ENCODE peak calls at places on chromosome 11, in eight cellular contexts. U, T, Q, F, G, A, E and R are unnamed samples.

GRCh38 chr11:110433393-110434333 is 3.9 kb downstream of the FDX1 start:
- DNase-seq in G (no peak), Q (no peak), A (no peak), E (no peak), U (peak; percentile 42), T (no peak), F (no peak), R (no peak)

GRCh38 chr11:1235615-1236315 is 12.9 kb downstream of the MUC5B start:
- DNase-seq in F (peak; percentile 32), T (peak; percentile 38), U (no peak), G (peak; percentile 16), A (no peak), Q (no peak), E (peak; percentile 48), R (peak; percentile 38)

GRCh38 chr11:95505927-95506426 is 275.0 kb upstream of the SESN3 start:
- DNase-seq in F (no peak), T (no peak), G (no peak), E (no peak), A (no peak), U (peak; percentile 52), Q (no peak), R (no peak)

GRCh38 chr11:64318694-64319420 is 936 bp downstream of the PRDX5 start:
- DNase-seq in T (no peak), G (no peak), A (no peak), E (no peak), F (no peak), U (no peak), Q (no peak), R (peak; percentile 41)

GRCh38 chr11:19714387-19715363 is 2.0 kb downstream of the NAV2 start:
- DNase-seq in F (no peak), G (no peak), T (peak; percentile 68), U (peak; percentile 85), E (peak; percentile 81), Q (no peak), A (no peak), R (no peak)

GRCh38 chr11:22472306-22472705 is 134.1 kb downstream of the SLC17A6 start:
- DNase-seq in A (no peak), F (no peak), T (no peak), G (no peak), E (no peak), Q (no peak), U (peak; percentile 9), R (no peak)

GRCh38 chr11:47991266-47991830 is 11.0 kb downstream of the PTPRJ start:
- DNase-seq in A (no peak), T (no peak), Q (no peak), E (peak; percentile 83), F (no peak), G (no peak), U (no peak), R (no peak)

GRCh38 chr11:124068711-124069110 is 27.6 kb upstream of the OR10G7 start:
- DNase-seq in Q (no peak), T (no peak), G (no peak), F (no peak), A (no peak), U (no peak), E (no peak), R (no peak)

GRCh38 chr11:118438314-118438931 is 2.1 kb downstream of the KMT2A start:
- DNase-seq in Q (no peak), T (no peak), U (peak; percentile 87), G (peak; percentile 69), F (no peak), A (no peak), E (no peak), R (no peak)

GRCh38 chr11:35288817-35289541 is 130.4 kb downstream of the SLC1A2 start:
- DNase-seq in T (no peak), U (peak; percentile 80), F (no peak), E (no peak), Q (no peak), A (no peak), G (no peak), R (no peak)

GRCh38 chr11:92504534-92504933 is 279.9 kb downstream of the FAT3 start:
- DNase-seq in G (no peak), E (no peak), F (no peak), U (no peak), A (no peak), T (no peak), Q (no peak), R (no peak)

GRCh38 chr11:64456509-64457320 is 97.8 kb downstream of the RPS6KA4 start:
- DNase-seq in E (peak; percentile 53), A (no peak), T (no peak), Q (no peak), U (no peak), F (no peak), G (no peak), R (no peak)

GRCh38 chr11:93481279-93481678 is 61.9 kb downstream of the SMCO4 start:
- DNase-seq in T (no peak), F (peak; percentile 82), G (no peak), Q (no peak), U (no peak), E (no peak), A (no peak), R (no peak)

GRCh38 chr11:129316781-129317180 is 58.9 kb upstream of the BARX2 start:
- DNase-seq in A (no peak), G (no peak), U (no peak), T (peak; percentile 23), E (no peak), F (no peak), Q (no peak), R (no peak)

GRCh38 chr11:101478587-101479375 is 105.0 kb downstream of the TRPC6 start:
- DNase-seq in F (no peak), E (no peak), U (no peak), G (no peak), A (no peak), T (peak; percentile 45), Q (no peak), R (no peak)
- H3K27ac ChIP-seq in F (no peak overlapping the region), E (no peak overlapping the region), U (no peak overlapping the region), G (no peak overlapping the region), A (no peak overlapping the region), T (no peak overlapping the region), Q (no peak overlapping the region), R (peak overlapping the region; percentile 19)

GRCh38 chr11:78315724-78316123 is 101.9 kb downstream of the GAB2 start:
- DNase-seq in A (no peak), E (no peak), U (no peak), Q (no peak), F (no peak), G (no peak), T (no peak), R (no peak)

GRCh38 chr11:78313898-78314297 is 103.7 kb downstream of the GAB2 start:
- DNase-seq in U (peak; percentile 12), F (no peak), T (no peak), A (no peak), G (no peak), E (no peak), Q (no peak), R (no peak)

GRCh38 chr11:78312712-78313111 is 104.9 kb downstream of the GAB2 start:
- DNase-seq in E (no peak), T (no peak), A (no peak), U (no peak), Q (no peak), F (no peak), G (no peak), R (no peak)

GRCh38 chr11:78313181-78313788 is 104.3 kb downstream of the GAB2 start:
- DNase-seq in E (no peak), T (no peak), F (no peak), G (no peak), A (no peak), U (peak; percentile 79), Q (no peak), R (no peak)

GRCh38 chr11:78314753-78315152 is 102.9 kb downstream of the GAB2 start:
- DNase-seq in E (no peak), T (no peak), U (no peak), Q (no peak), G (no peak), A (no peak), F (no peak), R (no peak)
- H3K4me3 ChIP-seq in E (no peak overlapping the region), T (no peak overlapping the region), U (no peak overlapping the region), Q (no peak overlapping the region), G (no peak overlapping the region), A (no peak overlapping the region), F (no peak overlapping the region), R (no peak overlapping the region)

GRCh38 chr11:130525307-130525706 is 76.9 kb downstream of the ADAMTS15 start:
- DNase-seq in Q (no peak), G (no peak), T (peak; percentile 16), U (no peak), F (no peak), A (no peak), E (no peak), R (no peak)

GRCh38 chr11:130523166-130523565 is 74.7 kb downstream of the ADAMTS15 start:
- DNase-seq in U (no peak), A (no peak), T (peak; percentile 38), F (no peak), E (no peak), G (no peak), Q (no peak), R (no peak)

GRCh38 chr11:130522284-130522961 is 74.0 kb downstream of the ADAMTS15 start:
- DNase-seq in G (no peak), E (peak; percentile 96), F (peak; percentile 85), Q (no peak), T (peak; percentile 67), U (peak; percentile 97), A (peak; percentile 46), R (peak; percentile 79)

GRCh38 chr11:130523609-130524008 is 75.2 kb downstream of the ADAMTS15 start:
- DNase-seq in Q (no peak), F (no peak), U (peak; percentile 97), A (no peak), E (no peak), G (no peak), T (no peak), R (no peak)

GRCh38 chr11:130524132-130524790 is 75.8 kb downstream of the ADAMTS15 start:
- DNase-seq in F (no peak), E (no peak), U (no peak), G (no peak), A (no peak), Q (no peak), T (peak; percentile 10), R (no peak)
- H3K27ac ChIP-seq in F (no peak overlapping the region), E (no peak overlapping the region), U (peak overlapping the region; percentile 43), G (no peak overlapping the region), A (no peak overlapping the region), Q (no peak overlapping the region), T (no peak overlapping the region), R (no peak overlapping the region)

DNA sequence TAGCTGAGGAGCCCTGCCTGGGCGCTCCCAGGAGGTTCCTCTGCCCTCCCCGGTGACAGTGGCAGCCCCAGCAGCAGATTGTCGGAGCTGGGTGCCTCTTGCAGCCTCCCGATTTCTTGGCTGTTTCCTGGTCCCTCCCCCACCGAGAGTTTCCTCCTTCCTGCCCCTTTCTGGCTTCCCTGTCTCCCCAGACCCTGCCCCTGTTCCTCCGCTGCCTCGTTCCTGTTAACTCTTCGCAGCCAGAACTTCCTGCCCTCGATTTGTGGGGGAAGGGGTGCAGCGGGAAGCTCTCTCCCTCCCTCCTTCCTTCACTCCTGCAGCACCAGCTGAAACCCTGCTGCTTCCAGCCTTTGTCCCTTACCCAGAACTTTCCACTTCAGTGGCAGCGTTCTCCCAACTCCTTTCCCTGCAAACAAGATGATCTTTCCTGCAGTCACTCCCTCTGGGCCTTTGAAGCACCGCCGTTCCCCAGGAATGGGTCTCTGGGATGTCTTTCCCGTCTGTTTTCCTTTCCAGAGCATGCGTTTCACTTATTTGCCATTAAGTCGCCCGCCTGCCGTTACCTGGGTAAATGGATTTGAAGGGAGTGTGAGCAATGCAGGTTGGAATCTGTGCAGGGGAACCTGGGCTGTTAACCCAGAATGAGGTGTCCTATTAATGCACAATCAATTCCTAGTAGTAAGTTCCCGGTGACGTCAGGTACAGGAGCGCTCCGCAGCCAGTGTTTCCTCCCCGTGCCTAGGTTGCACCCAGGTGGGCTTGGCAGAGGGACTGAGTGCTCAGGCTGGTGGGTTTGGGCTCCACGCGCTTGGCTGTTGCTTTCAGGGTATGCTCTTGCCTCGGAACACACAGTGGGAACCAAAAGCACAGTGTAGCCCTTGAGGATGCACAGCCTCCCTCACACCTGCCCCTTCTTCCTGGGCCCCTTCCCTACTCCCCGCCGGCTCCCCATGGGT is 4.3 kb downstream of the GRK2 start:
- DNase-seq in F (peak; percentile 61), E (peak; percentile 87), A (no peak), T (peak; percentile 73), U (no peak), G (peak; percentile 51), Q (no peak), R (peak; percentile 52)
- H3K4me3 ChIP-seq in F (peak overlapping the region; percentile 92), E (peak overlapping the region; percentile 53), A (peak overlapping the region; percentile 24), T (peak overlapping the region; percentile 38), U (no peak overlapping the region), G (peak overlapping the region; percentile 99), Q (no peak overlapping the region), R (no peak overlapping the region)